ENCODE peak calls at places on chromosomes 11 and 22, in seven cellular contexts. U is GM23248, O is MM.1S, M is hepatocyte, Z is neural progenitor cell, H is HCT116, Q is PC-3. Y is an unnamed sample. For H3K36me3, the result is how much of the 10 kb centered on the place peaks cover.

GRCh38 chr11:64129403-64129802 is 36.5 kb downstream of the MACROD1 start:
- DNase-seq in Z (no peak), O (no peak), U (no peak), H (no peak), Q (no peak), M (no peak), Y (no peak)

GRCh38 chr11:120324932-120325810 is at the start of gene TLCD5:
- DNase-seq in H (peak), Q (peak), U (peak), O (peak), M (peak), Z (peak), Y (peak)

GRCh38 chr11:20031155-20032001 is 128.9 kb downstream of the DBX1 start:
- DNase-seq in Z (peak), Q (peak), M (peak), H (no peak), O (no peak), U (peak), Y (peak)

GRCh38 chr11:69497221-69497787 is 15.8 kb downstream of the LINC01488 start:
- DNase-seq in Z (peak), U (peak), O (no peak), M (peak), H (peak), Q (peak), Y (peak)

GRCh38 chr11:95584180-95584579 is 205.4 kb downstream of the FAM76B start:
- DNase-seq in U (peak), O (no peak), Q (no peak), Z (no peak), H (no peak), M (no peak), Y (no peak)

GRCh38 chr11:67274768-67275605 is 8.7 kb downstream of the GRK2 start:
- DNase-seq in Z (no peak), M (no peak), U (no peak), H (no peak), Q (no peak), O (no peak), Y (no peak)

GRCh38 chr22:22815397-22816170 is 72.0 kb upstream of the IGLL5 start:
- DNase-seq in O (no peak), Q (no peak), U (no peak), M (no peak), H (no peak), Z (no peak), Y (no peak)

GRCh38 chr11:19241260-19242183 is 777 bp upstream of the E2F8 start:
- DNase-seq in O (peak), Z (peak), M (peak), H (no peak), Q (peak), U (peak), Y (peak)

GRCh38 chr11:12882670-12883069 is 126.4 kb upstream of the RASSF10 start:
- DNase-seq in M (no peak), Q (no peak), O (no peak), H (no peak), Z (no peak), U (no peak), Y (no peak)

GRCh38 chr11:2089536-2090165 is 49.5 kb downstream of the IGF2 start:
- DNase-seq in M (peak), Z (peak), U (peak), O (peak), Q (peak), H (peak), Y (peak)

GRCh38 chr22:43185860-43186261 is 1.1 kb downstream of the TTLL12 start:
- DNase-seq in Q (peak), Z (peak), O (peak), H (peak), M (peak), U (peak), Y (peak)

GRCh38 chr11:46901156-46901555 is 17.2 kb downstream of the LRP4 start:
- DNase-seq in Z (no peak), O (no peak), H (no peak), U (no peak), Q (peak), M (no peak), Y (no peak)

GRCh38 chr11:114953039-114953438 is 274.7 kb downstream of the NXPE2 start:
- DNase-seq in Q (no peak), Z (peak), H (no peak), U (no peak), O (no peak), M (peak), Y (peak)

GRCh38 chr11:66744485-66745355 is 15.7 kb upstream of the SPTBN2 start:
- DNase-seq in M (peak), O (peak), Z (peak), Q (peak), U (peak), H (peak), Y (peak)

GRCh38 chr11:113991170-113991569 is 16.3 kb downstream of the HTR3A start:
- DNase-seq in Q (peak), M (peak), U (peak), Z (peak), H (no peak), O (peak), Y (peak)

GRCh38 chr11:10930961-10931760 is 73.3 kb upstream of the ZBED5 start:
- DNase-seq in U (peak), Q (peak), H (no peak), M (peak), Z (peak), O (peak), Y (peak)

GRCh38 chr11:36149538-36150242 is 139.5 kb downstream of the COMMD9 start:
- DNase-seq in Z (peak), Q (peak), M (peak), U (peak), O (peak), H (peak), Y (peak)

GRCh38 chr11:66073669-66074068 is 3.6 kb downstream of the PACS1 start:
- DNase-seq in Z (no peak), Q (no peak), O (no peak), H (no peak), U (no peak), M (no peak), Y (no peak)

GRCh38 chr11:76131142-76131541 is 75.2 kb downstream of the WNT11 start:
- DNase-seq in O (no peak), U (no peak), Z (no peak), H (no peak), Q (no peak), M (no peak), Y (no peak)

GRCh38 chr11:23723861-23724260 is 773.0 kb upstream of the LUZP2 start:
- DNase-seq in O (peak), H (no peak), Z (no peak), Q (peak), M (no peak), U (peak), Y (no peak)

GRCh38 chr11:79066456-79067354 is 374.1 kb downstream of the TENM4 start:
- DNase-seq in Z (peak), Q (no peak), U (no peak), O (no peak), M (no peak), H (no peak), Y (peak)

GRCh38 chr11:79060081-79060480 is 380.7 kb downstream of the TENM4 start:
- DNase-seq in Z (no peak), H (no peak), Q (no peak), U (no peak), M (no peak), O (no peak), Y (no peak)

GRCh38 chr11:79059171-79059570 is 381.7 kb downstream of the TENM4 start:
- DNase-seq in M (no peak), H (no peak), Z (no peak), U (no peak), Q (no peak), O (no peak), Y (no peak)

GRCh38 chr11:79060534-79060933 is 380.3 kb downstream of the TENM4 start:
- DNase-seq in U (peak), M (no peak), H (no peak), O (no peak), Q (peak), Z (no peak), Y (no peak)

DNA sequence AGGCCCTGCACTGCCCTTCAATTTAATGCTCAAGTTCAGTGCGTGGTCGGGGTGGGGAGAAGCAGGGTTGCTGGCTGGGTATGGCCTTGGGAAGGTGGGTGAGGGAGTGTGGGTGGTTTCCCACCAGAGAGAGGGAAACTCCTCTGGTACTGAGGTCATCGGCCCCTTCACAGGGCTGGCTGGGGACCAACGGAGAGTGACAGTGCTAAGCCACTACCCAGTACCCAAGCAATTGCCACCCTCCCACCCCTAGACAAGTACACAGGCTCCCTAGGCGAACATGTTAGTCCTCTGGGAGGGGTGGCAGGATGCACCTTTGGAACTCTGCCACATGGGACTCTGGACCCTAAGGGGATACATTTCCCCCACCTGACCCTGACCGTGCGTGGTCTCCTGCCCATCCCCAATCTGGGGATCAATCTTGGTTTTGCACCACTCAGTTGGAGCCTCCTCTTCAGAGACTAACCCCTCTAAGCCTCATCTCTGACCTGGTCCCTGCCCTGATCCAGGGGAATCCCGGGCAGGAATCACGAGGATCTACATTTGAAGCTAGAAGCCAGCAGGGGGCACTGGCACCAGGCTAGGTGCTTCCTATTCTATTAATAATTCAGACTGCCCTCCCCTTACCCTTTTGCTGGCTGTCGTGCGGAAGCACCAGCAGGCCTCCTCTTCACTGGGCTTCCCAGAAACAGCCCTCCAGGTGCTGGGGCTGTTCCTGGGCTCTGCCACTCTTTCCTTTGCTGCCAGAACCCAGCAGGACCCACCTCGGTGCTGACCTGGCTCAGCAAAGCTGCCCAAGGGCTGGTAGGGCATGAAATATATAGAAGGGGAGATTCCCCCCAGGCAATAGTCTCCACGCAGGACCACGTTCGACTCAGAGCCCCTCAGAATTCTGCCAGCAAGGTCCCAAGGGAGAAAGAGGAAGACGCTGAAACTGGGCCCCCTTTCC is 377.7 kb downstream of the TENM4 start:
- DNase-seq in Q (peak), M (peak), Z (peak), H (peak), U (peak), O (no peak), Y (peak)
- H3K36me3 ChIP-seq in Q (under half), M (under half), Z (under half), H (under half), U (under half), O (under half), Y (under half)

GRCh38 chr11:43574949-43575915 is 105.3 kb upstream of the HSD17B12 start:
- DNase-seq in H (no peak), Q (no peak), U (peak), Z (peak), M (peak), O (no peak), Y (peak)
- TF ChIP-seq EZH2 in H (no peak), Q (no peak), U (no peak), Z (peak), M (peak), O (no peak), Y (peak)

DNA sequence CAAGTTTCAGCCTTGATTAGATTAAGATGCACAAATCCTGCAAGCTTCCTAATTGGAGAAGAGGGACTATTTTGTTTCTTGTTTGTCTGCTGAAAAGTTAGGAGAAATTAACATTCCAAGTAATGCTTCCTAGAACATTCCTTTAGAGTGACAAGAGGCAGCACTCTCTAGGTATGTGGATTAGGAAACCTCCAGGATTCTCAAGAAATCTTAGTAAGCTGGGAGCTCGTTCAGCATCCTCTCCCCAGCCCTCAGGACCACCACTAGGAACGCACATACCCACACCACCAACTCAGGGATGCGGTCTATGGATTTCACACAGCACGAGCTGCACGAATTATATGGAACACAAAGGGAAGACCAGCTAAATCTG is 52.9 kb downstream of the NCAPD3 start:
- DNase-seq in H (no peak), M (no peak), Q (no peak), Z (no peak), U (peak), O (no peak), Y (no peak)
- TF ChIP-seq EZH2phosphoT487 in H (no peak), M (no peak), Q (no peak), Z (no peak), U (no peak), O (no peak), Y (no peak)

DNA sequence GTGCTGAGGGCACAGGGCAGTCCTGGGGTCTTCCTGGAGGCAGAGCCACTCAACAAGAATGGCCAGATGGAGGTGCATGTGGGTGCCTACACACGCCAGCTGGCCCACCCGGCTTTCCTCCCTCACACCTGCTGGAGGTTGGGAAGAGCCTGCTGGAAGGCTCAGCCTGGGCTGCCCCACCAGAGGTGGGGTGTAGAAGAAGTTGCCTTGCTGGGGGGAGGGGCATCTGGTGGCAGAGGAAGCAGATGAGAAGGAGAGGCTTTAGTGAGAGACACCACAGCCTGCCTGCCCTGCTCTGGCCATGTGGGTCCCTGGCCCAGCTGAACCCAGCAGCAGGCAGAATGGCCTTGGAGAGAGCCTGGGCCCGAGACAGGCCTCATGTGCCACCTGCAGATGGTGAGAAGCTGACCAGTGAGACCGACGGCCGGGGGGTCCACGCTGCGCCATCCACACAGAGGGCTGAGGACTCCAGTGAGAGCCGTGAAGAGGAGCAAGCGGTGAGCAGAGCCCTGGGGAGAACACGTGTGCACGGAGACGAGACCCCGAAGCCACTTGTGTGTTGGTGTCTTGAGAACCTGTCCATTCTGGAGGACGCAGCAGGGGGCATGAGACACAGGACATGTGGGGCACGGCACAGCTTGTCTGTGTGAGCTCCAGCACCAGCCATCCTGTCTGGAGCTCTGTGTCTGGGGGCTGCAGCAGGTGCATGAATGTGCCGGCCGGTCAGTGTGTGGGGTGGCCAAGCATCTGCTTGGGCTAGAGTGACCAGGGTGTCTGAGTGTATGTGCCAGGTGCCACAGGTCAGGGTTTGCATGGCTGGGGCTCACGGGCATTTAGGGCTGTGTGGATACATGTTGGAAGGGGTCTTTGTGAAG is 2.7 kb downstream of the B4GALNT4 start:
- DNase-seq in H (no peak), U (no peak), M (no peak), Q (no peak), O (no peak), Z (no peak), Y (no peak)
- H3K36me3 ChIP-seq in H (under half), U (under half), M (under half), Q (under half), O (under half), Z (under half), Y (under half)

GRCh38 chr22:30705710-30706651 is 11.3 kb downstream of the OSBP2 start:
- DNase-seq in Q (peak), O (peak), Z (peak), M (no peak), U (peak), H (peak), Y (no peak)
- TF ChIP-seq EZH2 in Q (no peak), O (no peak), Z (no peak), M (no peak), U (no peak), H (no peak), Y (no peak)